ENCODE peak calls at places on chromosomes 1 and 21, in five cellular contexts. M is effector memory CD4-positive, alpha-beta T cell; A is brain microvascular endothelial cell; T is left ventricle myocardium inferior; P is pancreas. U is an unnamed sample. For H3K27me3, the result is how much of the 10 kb centered on the place peaks cover.

GRCh38 chr1:169148472-169149252 is 42.2 kb downstream of the ATP1B1 start:
- DNase-seq in M (no peak), A (no peak), T (no peak), P (no peak), U (no peak)

GRCh38 chr1:2418791-2419320 is 6.5 kb upstream of the PEX10 start:
- DNase-seq in M (no peak), A (no peak), T (no peak), P (peak), U (no peak)

GRCh38 chr1:234707641-234708040 is 97.7 kb upstream of the IRF2BP2 start:
- DNase-seq in M (no peak), A (no peak), T (no peak), P (no peak), U (no peak)

GRCh38 chr1:32361674-32362473 is 411 bp downstream of the FAM229A start:
- DNase-seq in M (no peak), A (peak), T (peak), P (peak), U (no peak)

GRCh38 chr1:27669876-27670275 is 2.1 kb downstream of the IFI6 start:
- DNase-seq in M (no peak), A (no peak), T (no peak), P (no peak), U (no peak)

GRCh38 chr21:35831230-35831629 is 229.1 kb downstream of the SETD4 start:
- DNase-seq in M (no peak), A (no peak), T (no peak), P (no peak), U (no peak)

GRCh38 chr1:232454487-232454886 is 175.4 kb downstream of the SIPA1L2 start:
- DNase-seq in M (no peak), A (no peak), T (no peak), P (no peak), U (no peak)

GRCh38 chr1:160674415-160674814 is 27.6 kb upstream of the SLAMF1 start:
- DNase-seq in M (no peak), A (no peak), T (no peak), P (no peak), U (no peak)

GRCh38 chr1:53580009-53580400 is 120.8 kb downstream of the DMRTB1 start:
- DNase-seq in M (no peak), A (no peak), T (no peak), P (no peak), U (no peak)

GRCh38 chr1:3727042-3727824 is 25.0 kb upstream of the CCDC27 start:
- DNase-seq in M (no peak), A (no peak), T (no peak), P (no peak), U (no peak)

GRCh38 chr1:108791790-108792189 is 45.3 kb downstream of the STXBP3 start:
- DNase-seq in M (no peak), A (no peak), T (no peak), P (no peak), U (no peak)

GRCh38 chr1:88867743-88868521 is 23.4 kb downstream of the GTF2B start:
- DNase-seq in M (no peak), A (peak), T (no peak), P (no peak), U (no peak)

GRCh38 chr21:34219334-34220020 is 144.3 kb upstream of the KCNE2 start:
- DNase-seq in M (no peak), A (no peak), T (no peak), P (no peak), U (no peak)

GRCh38 chr1:58456470-58456869 is 90.1 kb downstream of the OMA1 start:
- DNase-seq in M (no peak), A (no peak), T (no peak), P (no peak), U (no peak)

GRCh38 chr1:203813581-203814341 is 18.3 kb downstream of the ZBED6 start:
- DNase-seq in M (no peak), A (no peak), T (no peak), P (no peak), U (no peak)

GRCh38 chr1:26287033-26287711 is 7.3 kb downstream of the SH3BGRL3 start:
- DNase-seq in M (peak), A (no peak), T (peak), P (no peak), U (no peak)

GRCh38 chr1:180507826-180508724 is 5.7 kb upstream of the ACBD6 start:
- DNase-seq in M (no peak), A (peak), T (no peak), P (no peak), U (no peak)

GRCh38 chr1:156371553-156372264 is 2.7 kb downstream of the RHBG start:
- DNase-seq in M (no peak), A (peak), T (peak), P (no peak), U (no peak)

GRCh38 chr21:36200089-36200561 is 43.5 kb downstream of the DOP1B start:
- DNase-seq in M (no peak), A (no peak), T (no peak), P (no peak), U (no peak)

GRCh38 chr1:147719711-147720225 is 40.6 kb downstream of the GJA5 start:
- DNase-seq in M (no peak), A (no peak), T (no peak), P (no peak), U (no peak)

GRCh38 chr1:222880586-222880985 is 65.7 kb downstream of the DISP1 start:
- DNase-seq in M (no peak), A (peak), T (no peak), P (no peak), U (no peak)

GRCh38 chr1:18721066-18721465 is 90.4 kb downstream of the PAX7 start:
- DNase-seq in M (no peak), A (no peak), T (no peak), P (no peak), U (no peak)

GRCh38 chr1:18723206-18723605 is 92.6 kb downstream of the PAX7 start:
- DNase-seq in M (no peak), A (no peak), T (no peak), P (no peak), U (no peak)

GRCh38 chr1:18722270-18722669 is 91.6 kb downstream of the PAX7 start:
- DNase-seq in M (no peak), A (no peak), T (no peak), P (no peak), U (no peak)

GRCh38 chr1:18719786-18720436 is 89.3 kb downstream of the PAX7 start:
- DNase-seq in M (no peak), A (no peak), T (no peak), P (no peak), U (no peak)

DNA sequence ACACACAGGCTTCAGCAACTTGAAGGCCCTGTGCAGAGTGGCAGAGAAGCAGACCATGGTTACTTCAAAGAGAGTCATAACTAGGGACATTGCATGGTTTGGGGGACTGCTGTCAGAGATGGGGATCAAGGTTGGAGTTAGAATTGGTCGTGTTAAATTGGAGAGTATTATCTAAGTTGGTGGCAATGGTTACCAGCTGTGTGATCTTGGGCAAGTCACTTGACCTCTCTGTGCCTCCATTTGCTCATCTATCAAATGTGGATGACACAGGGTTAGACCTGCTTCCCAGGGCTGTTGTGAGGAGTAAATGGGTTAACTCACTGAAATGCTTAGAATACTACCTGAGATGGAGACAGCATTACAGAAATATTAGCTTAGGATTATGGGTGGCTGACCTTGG is 91.1 kb downstream of the PAX7 start:
- DNase-seq in M (no peak), A (no peak), T (no peak), P (no peak), U (no peak)
- H3K27me3 ChIP-seq in M (under half), A (under half), T (half or more), P (under half), U (half or more)

GRCh38 chr1:64624859-64625258 is 120.0 kb upstream of the RAVER2 start:
- DNase-seq in M (no peak), A (no peak), T (no peak), P (no peak), U (no peak)

GRCh38 chr1:64631346-64632052 is 113.4 kb upstream of the RAVER2 start:
- DNase-seq in M (no peak), A (no peak), T (no peak), P (no peak), U (no peak)

DNA sequence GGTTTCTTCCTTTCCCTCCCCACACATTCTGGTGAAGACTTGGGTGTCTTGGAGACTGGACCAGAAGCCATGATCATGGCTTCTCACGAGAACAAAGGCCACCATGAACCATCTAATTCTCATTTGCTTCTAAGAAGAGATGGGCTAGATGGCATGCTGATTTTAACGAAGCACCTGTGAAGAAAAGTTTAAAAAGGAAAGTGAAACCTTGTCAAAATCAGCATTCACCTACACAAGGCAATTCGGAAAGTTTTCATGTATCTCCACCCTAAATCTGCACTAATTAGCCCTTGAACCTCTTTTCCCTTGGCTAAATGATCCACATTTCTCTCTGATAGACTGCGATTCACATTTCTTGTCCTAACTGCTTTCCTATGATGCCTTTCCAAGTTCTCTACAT is 114.3 kb upstream of the RAVER2 start:
- DNase-seq in M (no peak), A (no peak), T (no peak), P (no peak), U (no peak)
- H3K27me3 ChIP-seq in M (under half), A (under half), T (under half), P (under half), U (under half)

GRCh38 chr21:38683222-38683621 is 122.5 kb upstream of the ETS2 start:
- DNase-seq in M (no peak), A (no peak), T (no peak), P (no peak), U (no peak)

GRCh38 chr21:38675450-38675849 is 130.3 kb upstream of the ETS2 start:
- DNase-seq in M (no peak), A (no peak), T (no peak), P (no peak), U (no peak)

GRCh38 chr21:38680401-38680800 is 125.3 kb upstream of the ETS2 start:
- DNase-seq in M (no peak), A (no peak), T (no peak), P (no peak), U (no peak)

GRCh38 chr21:38678827-38679226 is 126.9 kb upstream of the ETS2 start:
- DNase-seq in M (no peak), A (no peak), T (no peak), P (no peak), U (no peak)

GRCh38 chr21:38679531-38679930 is 126.2 kb upstream of the ETS2 start:
- DNase-seq in M (no peak), A (peak), T (no peak), P (no peak), U (no peak)
- H3K27me3 ChIP-seq in M (under half), A (under half), T (under half), P (under half), U (under half)

GRCh38 chr1:220889333-220889732 is 10.1 kb downstream of the HLX start:
- DNase-seq in M (no peak), A (no peak), T (no peak), P (no peak), U (no peak)

GRCh38 chr1:220890582-220890981 is 11.3 kb downstream of the HLX start:
- DNase-seq in M (no peak), A (no peak), T (no peak), P (no peak), U (no peak)

GRCh38 chr1:220891221-220892085 is 12.2 kb downstream of the HLX start:
- DNase-seq in M (no peak), A (no peak), T (no peak), P (no peak), U (no peak)

GRCh38 chr1:220888665-220888986 is 9.4 kb downstream of the HLX start:
- DNase-seq in M (no peak), A (no peak), T (no peak), P (no peak), U (no peak)

DNA sequence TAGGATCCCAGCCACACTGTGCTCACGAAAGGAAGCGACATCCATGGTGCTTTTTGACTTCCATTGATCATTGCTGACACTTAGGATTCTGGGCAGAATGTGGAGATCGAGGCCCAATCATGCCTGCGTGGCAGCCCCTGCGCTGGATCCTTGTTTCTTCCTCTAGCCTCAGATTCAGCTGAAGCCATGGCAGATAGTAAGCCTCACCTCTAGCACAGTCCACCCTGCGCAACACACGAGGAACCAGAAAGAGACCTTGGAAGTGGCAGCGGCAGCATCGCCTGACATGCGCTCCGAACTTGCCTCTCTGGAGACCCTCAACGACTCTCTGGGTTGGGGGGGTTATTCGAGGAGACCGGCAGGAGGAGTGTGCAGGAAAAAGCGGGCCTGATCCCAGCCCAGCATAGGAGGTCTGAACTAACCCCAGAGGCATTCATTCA is 10.6 kb downstream of the HLX start:
- DNase-seq in M (no peak), A (no peak), T (no peak), P (no peak), U (no peak)
- H3K27me3 ChIP-seq in M (under half), A (half or more), T (half or more), P (under half), U (half or more)

GRCh38 chr1:106957795-106958194 is 98.7 kb upstream of the PRMT6 start:
- DNase-seq in M (no peak), A (no peak), T (no peak), P (no peak), U (no peak)
- H3K27me3 ChIP-seq in M (under half), A (under half), T (under half), P (under half), U (under half)

DNA sequence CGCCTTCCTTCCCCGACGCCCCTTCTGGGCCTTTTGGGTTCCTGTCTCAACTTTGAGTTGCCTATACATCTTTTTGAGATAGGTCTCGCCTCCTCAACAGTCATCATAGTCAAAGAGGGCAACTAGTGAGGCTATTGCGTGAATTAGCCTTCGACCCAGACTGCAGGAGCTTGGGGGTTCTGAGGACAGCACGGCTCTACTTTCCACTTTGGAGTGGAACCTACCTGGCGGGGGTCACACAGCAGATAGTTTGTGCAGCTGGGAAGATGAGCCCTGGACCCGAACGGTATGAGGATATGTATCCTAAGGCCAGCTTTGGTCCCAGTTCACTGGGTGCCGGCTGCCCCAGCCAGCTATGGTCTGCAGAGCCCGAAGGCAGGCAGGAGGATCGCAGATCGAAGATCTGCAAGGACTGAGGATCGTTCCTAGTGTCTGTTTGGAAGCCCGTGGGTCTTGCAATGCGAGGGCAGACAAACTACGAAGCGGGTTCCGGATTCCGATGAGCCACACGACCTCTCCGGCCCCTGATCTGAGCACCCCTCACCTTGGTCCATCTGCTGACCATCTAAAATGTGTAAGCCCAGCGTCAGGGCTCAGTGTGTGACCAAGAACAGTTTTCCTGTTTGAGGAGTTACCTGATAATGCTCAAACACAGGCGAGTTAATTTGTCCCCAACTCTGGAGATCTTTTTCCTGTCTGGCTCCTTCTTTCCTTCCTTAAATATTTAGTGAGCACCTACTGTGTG is 8.2 kb downstream of the FOXD2 start:
- DNase-seq in M (no peak), A (no peak), T (no peak), P (no peak), U (no peak)
- H3K27me3 ChIP-seq in M (half or more), A (half or more), T (half or more), P (under half), U (under half)

GRCh38 chr21:29942033-29942432 is 2.2 kb upstream of the GRIK1 start:
- DNase-seq in M (no peak), A (no peak), T (no peak), P (no peak), U (no peak)
- H3K27me3 ChIP-seq in M (under half), A (under half), T (half or more), P (under half), U (under half)

U was measured in esophagus squamous epithelium.